ENCODE peak calls at places on chromosomes 2 and 18, in nine cellular contexts. A is NCI-H1417 treated with DMSO at 0.1 percent for 48 hours, E is WTC11, Z is nucleus accumbens, S is left cardiac atrium, G is BE2C, J is KBM-7, P is NCI-H2171, B is EL. I is an unnamed sample.

GRCh38 chr2:20666364-20667150 is at the start of gene GDF7:
- DNase-seq in A (no peak), E (peak), Z (no peak), S (peak), G (no peak), J (peak), P (no peak), B (peak), I (peak)

GRCh38 chr18:69980509-69980908 is 32.8 kb upstream of the CD226 start:
- DNase-seq in A (no peak), E (no peak), Z (no peak), S (no peak), G (no peak), J (peak), P (no peak), B (no peak), I (no peak)

GRCh38 chr18:63000839-63001238 is 285.5 kb downstream of the PHLPP1 start:
- DNase-seq in A (no peak), E (no peak), Z (no peak), S (no peak), G (no peak), J (no peak), P (no peak), B (no peak), I (no peak)

GRCh38 chr2:135299656-135300244 is 231.3 kb downstream of the ZRANB3 start:
- DNase-seq in A (no peak), E (no peak), Z (no peak), S (no peak), G (no peak), J (peak), P (no peak), B (peak), I (peak)

GRCh38 chr2:133379159-133379558 is 189.1 kb downstream of the NCKAP5 start:
- DNase-seq in A (no peak), E (no peak), Z (no peak), S (no peak), G (no peak), J (no peak), P (no peak), B (peak), I (no peak)

GRCh38 chr2:149653831-149654445 is 66.4 kb upstream of the MMADHC start:
- DNase-seq in A (no peak), E (no peak), Z (no peak), S (no peak), G (no peak), J (no peak), P (no peak), B (no peak), I (no peak)

GRCh38 chr2:17626986-17627385 is 86.5 kb downstream of the VSNL1 start:
- DNase-seq in A (no peak), E (no peak), Z (no peak), S (no peak), G (no peak), J (no peak), P (no peak), B (no peak), I (no peak)

GRCh38 chr2:203811491-203812221 is 55.9 kb upstream of the CTLA4 start:
- DNase-seq in A (no peak), E (no peak), Z (no peak), S (peak), G (no peak), J (peak), P (no peak), B (peak), I (no peak)

GRCh38 chr18:63082661-63083531 is 236.7 kb downstream of the BCL2 start:
- DNase-seq in A (no peak), E (no peak), Z (no peak), S (no peak), G (no peak), J (no peak), P (no peak), B (no peak), I (no peak)

GRCh38 chr18:46324556-46324955 is 220.4 kb downstream of the HAUS1 start:
- DNase-seq in A (no peak), E (no peak), Z (no peak), S (no peak), G (no peak), J (peak), P (peak), B (peak), I (no peak)

GRCh38 chr18:59300676-59301285 is 17.7 kb downstream of the CPLX4 start:
- DNase-seq in A (no peak), E (no peak), Z (no peak), S (no peak), G (no peak), J (no peak), P (no peak), B (no peak), I (no peak)

GRCh38 chr18:78627546-78628315 is 351.9 kb upstream of the SALL3 start:
- DNase-seq in A (no peak), E (no peak), Z (no peak), S (no peak), G (no peak), J (no peak), P (no peak), B (no peak), I (no peak)

GRCh38 chr2:7847321-7847720 is 834.5 kb upstream of the ID2 start:
- DNase-seq in A (no peak), E (no peak), Z (no peak), S (no peak), G (no peak), J (no peak), P (no peak), B (no peak), I (no peak)

GRCh38 chr2:145421841-145422240 is 901.9 kb upstream of the ZEB2 start:
- DNase-seq in A (no peak), E (no peak), Z (no peak), S (no peak), G (no peak), J (no peak), P (no peak), B (peak), I (no peak)